ENCODE peak calls at places on chromosomes 7 and 10, in ten cellular contexts. K, A, U, O, W, J, H, F, B and D are unnamed samples.

GRCh38 chr10:71212249-71213126 is at the start of gene UNC5B:
- DNase-seq in K (peak), A (peak), U (peak), O (peak), W (peak), J (peak), H (peak), F (peak), B (peak), D (peak)

GRCh38 chr7:94115316-94115715 is 111.2 kb upstream of the BET1 start:
- DNase-seq in K (no peak), A (no peak), U (no peak), O (no peak), W (no peak), J (no peak), H (no peak), F (no peak), B (peak), D (no peak)

GRCh38 chr10:107865691-107866090 is 701.2 kb upstream of the SORCS1 start:
- DNase-seq in K (no peak), A (no peak), U (no peak), O (no peak), W (no peak), J (no peak), H (no peak), F (no peak), B (no peak), D (peak)

GRCh38 chr7:9407816-9408215 is 974.4 kb downstream of the NXPH1 start:
- DNase-seq in K (no peak), A (no peak), U (no peak), O (peak), W (no peak), J (peak), H (no peak), F (no peak), B (no peak), D (no peak)

GRCh38 chr7:67654622-67655021 is 658.0 kb downstream of the TYW1 start:
- DNase-seq in K (no peak), A (no peak), U (no peak), O (no peak), W (no peak), J (no peak), H (no peak), F (no peak), B (no peak), D (no peak)

GRCh38 chr7:17009007-17009719 is 127.4 kb upstream of the AGR3 start:
- DNase-seq in K (no peak), A (no peak), U (no peak), O (no peak), W (no peak), J (peak), H (no peak), F (no peak), B (peak), D (peak)

GRCh38 chr7:30997316-30997715 is 33.6 kb downstream of the GHRHR start:
- DNase-seq in K (no peak), A (no peak), U (no peak), O (no peak), W (no peak), J (no peak), H (no peak), F (no peak), B (peak), D (no peak)

GRCh38 chr7:31100445-31100844 is 48.3 kb downstream of the ADCYAP1R1 start:
- DNase-seq in K (no peak), A (no peak), U (no peak), O (no peak), W (no peak), J (peak), H (no peak), F (no peak), B (peak), D (no peak)

GRCh38 chr10:83991986-83992753 is 147.1 kb upstream of the GHITM start:
- DNase-seq in K (no peak), A (peak), U (no peak), O (no peak), W (peak), J (peak), H (peak), F (no peak), B (no peak), D (peak)

GRCh38 chr10:67492317-67493019 is 203.5 kb downstream of the CTNNA3 start:
- DNase-seq in K (no peak), A (no peak), U (no peak), O (peak), W (no peak), J (peak), H (no peak), F (no peak), B (peak), D (no peak)

GRCh38 chr10:78756604-78757442 is 311.9 kb upstream of the ZMIZ1 start:
- DNase-seq in K (peak), A (no peak), U (peak), O (peak), W (peak), J (peak), H (peak), F (peak), B (peak), D (no peak)

GRCh38 chr10:64115913-64116643 is 594.9 kb downstream of the REEP3 start:
- DNase-seq in K (no peak), A (no peak), U (no peak), O (peak), W (no peak), J (no peak), H (peak), F (no peak), B (no peak), D (peak)

GRCh38 chr7:88928266-88928665 is 132.7 kb upstream of the TEX47 start:
- DNase-seq in K (no peak), A (no peak), U (no peak), O (no peak), W (no peak), J (no peak), H (no peak), F (no peak), B (no peak), D (no peak)

GRCh38 chr10:133278577-133279265 is 2.1 kb upstream of the ADAM8 start:
- DNase-seq in K (no peak), A (no peak), U (no peak), O (no peak), W (peak), J (peak), H (peak), F (peak), B (peak), D (peak)

GRCh38 chr7:26691886-26692285 is 172.5 kb downstream of the SKAP2 start:
- DNase-seq in K (no peak), A (no peak), U (no peak), O (no peak), W (no peak), J (no peak), H (no peak), F (no peak), B (no peak), D (no peak)

GRCh38 chr10:47361293-47361692 is 13.1 kb downstream of the RBP3 start:
- DNase-seq in K (peak), A (no peak), U (no peak), O (peak), W (no peak), J (no peak), H (peak), F (peak), B (peak), D (peak)

GRCh38 chr7:157699357-157700013 is 362.7 kb downstream of the DNAJB6 start:
- DNase-seq in K (no peak), A (no peak), U (no peak), O (no peak), W (no peak), J (no peak), H (no peak), F (peak), B (no peak), D (no peak)

GRCh38 chr10:68666280-68666760 is 54.7 kb upstream of the CCAR1 start:
- DNase-seq in K (no peak), A (no peak), U (no peak), O (peak), W (no peak), J (peak), H (no peak), F (no peak), B (peak), D (no peak)

GRCh38 chr10:53664620-53665019 is 892.0 kb upstream of the MBL2 start:
- DNase-seq in K (no peak), A (no peak), U (no peak), O (no peak), W (no peak), J (peak), H (no peak), F (no peak), B (no peak), D (no peak)

GRCh38 chr7:21579341-21580072 is 36.7 kb downstream of the DNAH11 start:
- DNase-seq in K (no peak), A (no peak), U (no peak), O (no peak), W (no peak), J (no peak), H (no peak), F (no peak), B (peak), D (no peak)

GRCh38 chr7:112877671-112878460 is 87.7 kb upstream of the TMEM168 start:
- DNase-seq in K (no peak), A (no peak), U (no peak), O (no peak), W (no peak), J (no peak), H (no peak), F (no peak), B (no peak), D (no peak)

GRCh38 chr10:58674260-58674659 is 161.6 kb downstream of the BICC1 start:
- DNase-seq in K (no peak), A (no peak), U (no peak), O (peak), W (no peak), J (no peak), H (no peak), F (no peak), B (peak), D (no peak)

GRCh38 chr10:128526793-128527375 is 400.7 kb upstream of the MKI67 start:
- DNase-seq in K (no peak), A (no peak), U (no peak), O (no peak), W (no peak), J (no peak), H (peak), F (peak), B (no peak), D (no peak)

GRCh38 chr10:26437637-26438461 is at the start of gene APBB1IP:
- DNase-seq in K (peak), A (no peak), U (peak), O (no peak), W (peak), J (no peak), H (no peak), F (peak), B (no peak), D (peak)

GRCh38 chr10:3955954-3956617 is 171.1 kb upstream of the KLF6 start:
- DNase-seq in K (no peak), A (no peak), U (no peak), O (no peak), W (no peak), J (no peak), H (no peak), F (no peak), B (no peak), D (no peak)

GRCh38 chr7:2529161-2530075 is 9.8 kb downstream of the LFNG start:
- DNase-seq in K (peak), A (no peak), U (no peak), O (peak), W (peak), J (peak), H (peak), F (peak), B (peak), D (peak)

GRCh38 chr7:139748373-139748765 is 29.4 kb downstream of the HIPK2 start:
- DNase-seq in K (no peak), A (no peak), U (no peak), O (no peak), W (no peak), J (no peak), H (no peak), F (no peak), B (no peak), D (no peak)

GRCh38 chr7:120337308-120337907 is 64.4 kb downstream of the KCND2 start:
- DNase-seq in K (no peak), A (no peak), U (no peak), O (no peak), W (no peak), J (peak), H (no peak), F (no peak), B (peak), D (peak)

GRCh38 chr10:89566095-89566950 is 30.9 kb upstream of the SLC16A12 start:
- DNase-seq in K (no peak), A (no peak), U (no peak), O (no peak), W (no peak), J (no peak), H (no peak), F (no peak), B (no peak), D (no peak)

GRCh38 chr10:125133706-125134482 is 26.5 kb downstream of the CTBP2 start:
- DNase-seq in K (no peak), A (no peak), U (no peak), O (no peak), W (no peak), J (no peak), H (no peak), F (no peak), B (no peak), D (no peak)

GRCh38 chr10:92747600-92747999 is 57.8 kb downstream of the HHEX start:
- DNase-seq in K (no peak), A (no peak), U (no peak), O (no peak), W (no peak), J (no peak), H (no peak), F (no peak), B (no peak), D (peak)

GRCh38 chr7:121006731-121007315 is 18.3 kb downstream of the CPED1 start:
- DNase-seq in K (no peak), A (no peak), U (no peak), O (peak), W (no peak), J (no peak), H (no peak), F (no peak), B (no peak), D (no peak)

GRCh38 chr10:78861456-78862327 is 207.1 kb upstream of the ZMIZ1 start:
- DNase-seq in K (no peak), A (peak), U (no peak), O (no peak), W (no peak), J (peak), H (peak), F (peak), B (no peak), D (no peak)

GRCh38 chr10:61232780-61233179 is 220.4 kb downstream of the TMEM26 start:
- DNase-seq in K (no peak), A (no peak), U (no peak), O (no peak), W (no peak), J (no peak), H (no peak), F (no peak), B (no peak), D (no peak)

GRCh38 chr10:89963446-89964102 is 262.2 kb downstream of the KIF20B start:
- DNase-seq in K (no peak), A (no peak), U (no peak), O (no peak), W (no peak), J (peak), H (no peak), F (no peak), B (no peak), D (no peak)

GRCh38 chr10:5530846-5531557 is 6.2 kb downstream of the CALML3 start:
- DNase-seq in K (no peak), A (no peak), U (no peak), O (no peak), W (no peak), J (no peak), H (no peak), F (peak), B (no peak), D (no peak)

GRCh38 chr10:132926777-132927650 is 15.4 kb downstream of the CFAP46 start:
- DNase-seq in K (no peak), A (no peak), U (no peak), O (no peak), W (no peak), J (no peak), H (no peak), F (no peak), B (no peak), D (no peak)